ENCODE peak calls at places on chromosomes 16 and 17, in six cellular contexts. One of them, this sample, is unnamed.

GRCh38 chr17:44464037-44464436 is 39.2 kb downstream of the GPATCH8 start:
- DNase-seq in A549: no peak
- DNase-seq in left ventricle myocardium inferior: no peak
- DNase-seq in ascending aorta: no peak
- DNase-seq in body of pancreas: no peak
- DNase-seq in AG04450: no peak
- DNase-seq in this sample: no peak

GRCh38 chr17:15303851-15304250 is 37.5 kb downstream of the TEKT3 start:
- DNase-seq in A549: no peak
- DNase-seq in left ventricle myocardium inferior: no peak
- DNase-seq in ascending aorta: no peak
- DNase-seq in body of pancreas: no peak
- DNase-seq in AG04450: no peak
- DNase-seq in this sample: no peak

GRCh38 chr16:30660424-30661251 is 2.4 kb downstream of the FBRS start:
- DNase-seq in A549: no peak
- DNase-seq in left ventricle myocardium inferior: no peak
- DNase-seq in ascending aorta: no peak
- DNase-seq in body of pancreas: no peak
- DNase-seq in AG04450: no peak
- DNase-seq in this sample: peak; percentile 63

GRCh38 chr16:28931801-28932225 is at the start of gene CD19:
- DNase-seq in A549: no peak
- DNase-seq in left ventricle myocardium inferior: no peak
- DNase-seq in ascending aorta: no peak
- DNase-seq in body of pancreas: no peak
- DNase-seq in AG04450: no peak
- DNase-seq in this sample: no peak

GRCh38 chr17:50094243-50094752 is 853 bp upstream of the PDK2 start:
- DNase-seq in A549: peak; percentile 91
- DNase-seq in left ventricle myocardium inferior: peak; percentile 92
- DNase-seq in ascending aorta: peak; percentile 95
- DNase-seq in body of pancreas: peak; percentile 91
- DNase-seq in AG04450: peak; percentile 41
- DNase-seq in this sample: peak; percentile 95

GRCh38 chr17:35797370-35797769 is 1.9 kb upstream of the MMP28 start:
- DNase-seq in A549: no peak
- DNase-seq in left ventricle myocardium inferior: no peak
- DNase-seq in ascending aorta: no peak
- DNase-seq in body of pancreas: no peak
- DNase-seq in AG04450: no peak
- DNase-seq in this sample: no peak

GRCh38 chr17:5262417-5262816 is 19.7 kb upstream of the RABEP1 start:
- DNase-seq in A549: no peak
- DNase-seq in left ventricle myocardium inferior: no peak
- DNase-seq in ascending aorta: no peak
- DNase-seq in body of pancreas: no peak
- DNase-seq in AG04450: no peak
- DNase-seq in this sample: no peak

GRCh38 chr17:7839199-7839889 is 5.3 kb downstream of the KDM6B start:
- DNase-seq in A549: no peak
- DNase-seq in left ventricle myocardium inferior: no peak
- DNase-seq in ascending aorta: no peak
- DNase-seq in body of pancreas: no peak
- DNase-seq in AG04450: no peak
- DNase-seq in this sample: peak; percentile 74

GRCh38 chr17:17526369-17526768 is 30.2 kb upstream of the RASD1 start:
- DNase-seq in A549: no peak
- DNase-seq in left ventricle myocardium inferior: peak; percentile 70
- DNase-seq in ascending aorta: no peak
- DNase-seq in body of pancreas: no peak
- DNase-seq in AG04450: no peak
- DNase-seq in this sample: no peak
- TF ChIP-seq CTCF in A549: no peak
- TF ChIP-seq CTCF in left ventricle myocardium inferior: no peak
- TF ChIP-seq CTCF in ascending aorta: no peak
- TF ChIP-seq CTCF in body of pancreas: no peak
- TF ChIP-seq CTCF in AG04450: no peak
- TF ChIP-seq CTCF in this sample: no peak

GRCh38 chr17:61026818-61027217 is 349.2 kb downstream of the BCAS3 start:
- DNase-seq in A549: no peak
- DNase-seq in left ventricle myocardium inferior: no peak
- DNase-seq in ascending aorta: no peak
- DNase-seq in body of pancreas: no peak
- DNase-seq in AG04450: no peak
- DNase-seq in this sample: no peak
- H3K4me3 ChIP-seq in A549: no peak overlapping the region
- H3K4me3 ChIP-seq in left ventricle myocardium inferior: no peak overlapping the region
- H3K4me3 ChIP-seq in ascending aorta: no peak overlapping the region
- H3K4me3 ChIP-seq in body of pancreas: no peak overlapping the region
- H3K4me3 ChIP-seq in AG04450: no peak overlapping the region
- H3K4me3 ChIP-seq in this sample: no peak overlapping the region

GRCh38 chr17:55418369-55419268 is 3.0 kb downstream of the MMD start:
- DNase-seq in A549: no peak
- DNase-seq in left ventricle myocardium inferior: no peak
- DNase-seq in ascending aorta: no peak
- DNase-seq in body of pancreas: no peak
- DNase-seq in AG04450: no peak
- DNase-seq in this sample: no peak
- H3K27ac ChIP-seq in A549: no peak overlapping the region
- H3K27ac ChIP-seq in left ventricle myocardium inferior: peak overlapping the region; percentile 89
- H3K27ac ChIP-seq in ascending aorta: no peak overlapping the region
- H3K27ac ChIP-seq in body of pancreas: no peak overlapping the region
- H3K27ac ChIP-seq in AG04450: no peak overlapping the region
- H3K27ac ChIP-seq in this sample: no peak overlapping the region

GRCh38 chr17:78613423-78613822 is 36.2 kb upstream of the DNAH17 start:
- DNase-seq in A549: no peak
- DNase-seq in left ventricle myocardium inferior: no peak
- DNase-seq in ascending aorta: no peak
- DNase-seq in body of pancreas: peak; percentile 37
- DNase-seq in AG04450: no peak
- DNase-seq in this sample: no peak

GRCh38 chr17:78611636-78612035 is 34.4 kb upstream of the DNAH17 start:
- DNase-seq in A549: no peak
- DNase-seq in left ventricle myocardium inferior: no peak
- DNase-seq in ascending aorta: no peak
- DNase-seq in body of pancreas: no peak
- DNase-seq in AG04450: peak; percentile 29
- DNase-seq in this sample: no peak

GRCh38 chr17:78609198-78609597 is 32.0 kb upstream of the DNAH17 start:
- DNase-seq in A549: no peak
- DNase-seq in left ventricle myocardium inferior: no peak
- DNase-seq in ascending aorta: no peak
- DNase-seq in body of pancreas: no peak
- DNase-seq in AG04450: no peak
- DNase-seq in this sample: peak; percentile 33

GRCh38 chr17:78608804-78609186 is 31.6 kb upstream of the DNAH17 start:
- DNase-seq in A549: no peak
- DNase-seq in left ventricle myocardium inferior: no peak
- DNase-seq in ascending aorta: no peak
- DNase-seq in body of pancreas: no peak
- DNase-seq in AG04450: no peak
- DNase-seq in this sample: peak; percentile 7

DNA sequence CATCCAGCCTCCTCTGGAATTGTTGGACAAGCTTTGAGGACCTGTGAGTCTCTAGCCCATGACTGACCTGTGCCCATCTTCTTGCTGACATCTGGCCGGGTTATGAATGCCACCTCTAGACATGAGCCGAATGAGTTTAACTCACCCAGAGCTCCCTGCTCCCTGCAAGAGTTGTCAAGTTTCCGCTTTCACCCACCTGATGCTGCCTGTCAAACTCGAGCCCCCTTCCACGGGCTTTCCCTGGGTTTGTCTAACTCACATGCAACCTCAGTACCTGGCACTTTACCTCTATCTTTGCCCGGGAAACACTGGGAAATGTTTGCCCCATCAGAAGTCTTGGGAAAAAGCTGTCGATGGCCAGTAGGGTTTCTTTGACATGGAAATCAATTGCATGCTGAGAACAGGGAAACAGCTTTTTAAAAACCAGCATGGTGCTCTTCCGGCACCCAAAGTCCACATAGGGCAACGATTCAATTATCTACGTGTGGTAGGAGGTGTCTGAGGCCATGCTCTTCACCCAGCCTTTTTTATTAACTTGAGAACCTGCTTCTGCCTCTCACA is 33.8 kb upstream of the DNAH17 start:
- DNase-seq in A549: no peak
- DNase-seq in left ventricle myocardium inferior: no peak
- DNase-seq in ascending aorta: no peak
- DNase-seq in body of pancreas: no peak
- DNase-seq in AG04450: no peak
- DNase-seq in this sample: peak; percentile 19
- TF ChIP-seq CTCF in A549: no peak
- TF ChIP-seq CTCF in left ventricle myocardium inferior: no peak
- TF ChIP-seq CTCF in ascending aorta: no peak
- TF ChIP-seq CTCF in body of pancreas: no peak
- TF ChIP-seq CTCF in AG04450: no peak
- TF ChIP-seq CTCF in this sample: no peak